ENCODE peak calls at places on chromosomes 11 and 22, in eight cellular contexts. D is HCT116, I is mesenchymal stem cell, S is hepatocyte, V is IMR-90, H is fibroblast of lung, C is GM23248, M is OCI-LY7. Y is an unnamed sample.

GRCh38 chr11:36510567-36511020 is 522 bp upstream of the TRAF6 start:
- DNase-seq in D (no peak), I (no peak), S (peak), V (peak), H (peak), C (peak), M (no peak), Y (no peak)

GRCh38 chr11:121431820-121432526 is 20.1 kb upstream of the SORL1 start:
- DNase-seq in D (no peak), I (no peak), S (no peak), V (no peak), H (no peak), C (no peak), M (peak), Y (no peak)

GRCh38 chr11:63670077-63670737 is 969 bp downstream of the ATL3 start:
- DNase-seq in D (no peak), I (peak), S (no peak), V (peak), H (no peak), C (peak), M (peak), Y (no peak)

GRCh38 chr11:107848345-107848744 is 10.2 kb downstream of the SLC35F2 start:
- DNase-seq in D (no peak), I (no peak), S (no peak), V (no peak), H (no peak), C (no peak), M (no peak), Y (no peak)

GRCh38 chr11:8934735-8935478 is 2.2 kb upstream of the C11orf16 start:
- DNase-seq in D (peak), I (peak), S (peak), V (peak), H (peak), C (peak), M (no peak), Y (no peak)

GRCh38 chr11:16111690-16112089 is 244.7 kb downstream of the SOX6 start:
- DNase-seq in D (no peak), I (no peak), S (no peak), V (no peak), H (no peak), C (no peak), M (no peak), Y (no peak)

GRCh38 chr22:35480627-35481565 is 59.7 kb upstream of the RASD2 start:
- DNase-seq in D (no peak), I (peak), S (no peak), V (no peak), H (no peak), C (peak), M (no peak), Y (no peak)

GRCh38 chr11:107857550-107858216 is 904 bp downstream of the SLC35F2 start:
- DNase-seq in D (no peak), I (peak), S (no peak), V (peak), H (peak), C (peak), M (no peak), Y (no peak)

GRCh38 chr11:58142781-58143180 is 17.5 kb upstream of the OR9I1 start:
- DNase-seq in D (no peak), I (no peak), S (no peak), V (no peak), H (no peak), C (no peak), M (no peak), Y (no peak)

GRCh38 chr22:27093422-27093821 is 436.0 kb downstream of the MIAT start:
- DNase-seq in D (no peak), I (no peak), S (no peak), V (no peak), H (no peak), C (no peak), M (no peak), Y (no peak)

GRCh38 chr11:109865558-109866186 is 227.5 kb upstream of the ZC3H12C start:
- DNase-seq in D (no peak), I (no peak), S (no peak), V (no peak), H (no peak), C (no peak), M (no peak), Y (no peak)

GRCh38 chr22:26566994-26567393 is 22.9 kb downstream of the TPST2 start:
- DNase-seq in D (no peak), I (no peak), S (no peak), V (no peak), H (no peak), C (no peak), M (no peak), Y (no peak)

GRCh38 chr11:128593281-128593680 is 5.9 kb upstream of the ETS1 start:
- DNase-seq in D (no peak), I (peak), S (no peak), V (peak), H (peak), C (peak), M (no peak), Y (peak)

GRCh38 chr11:102186836-102187235 is 76.6 kb downstream of the YAP1 start:
- DNase-seq in D (no peak), I (peak), S (no peak), V (no peak), H (peak), C (peak), M (no peak), Y (peak)

GRCh38 chr11:64644348-64645242 is 53.6 kb downstream of the SLC22A12 start:
- DNase-seq in D (no peak), I (no peak), S (peak), V (no peak), H (no peak), C (peak), M (peak), Y (no peak)

GRCh38 chr22:25829237-25829636 is 87.2 kb downstream of the MYO18B start:
- DNase-seq in D (no peak), I (no peak), S (no peak), V (no peak), H (no peak), C (no peak), M (no peak), Y (no peak)

GRCh38 chr22:29503811-29504372 is 23.9 kb downstream of the NEFH start:
- DNase-seq in D (no peak), I (peak), S (peak), V (peak), H (peak), C (peak), M (no peak), Y (no peak)

GRCh38 chr11:66616379-66617147 is at the start of gene RBM14:
- DNase-seq in D (peak), I (peak), S (peak), V (peak), H (peak), C (peak), M (peak), Y (peak)

GRCh38 chr11:83219095-83219494 is 25.6 kb downstream of the ANKRD42 start:
- DNase-seq in D (no peak), I (no peak), S (peak), V (no peak), H (no peak), C (no peak), M (peak), Y (no peak)

GRCh38 chr11:96464695-96465307 is 75.0 kb downstream of the JRKL start:
- DNase-seq in D (peak), I (peak), S (peak), V (peak), H (peak), C (peak), M (peak), Y (peak)

GRCh38 chr11:27926469-27926868 is 181.5 kb downstream of the KIF18A start:
- DNase-seq in D (no peak), I (peak), S (no peak), V (no peak), H (no peak), C (no peak), M (no peak), Y (no peak)

GRCh38 chr11:117959438-117960149 is 26.6 kb upstream of the IL10RA start:
- DNase-seq in D (no peak), I (no peak), S (no peak), V (no peak), H (no peak), C (no peak), M (no peak), Y (no peak)

GRCh38 chr11:38791346-38791961 is 2193.4 kb upstream of the RAG2 start:
- DNase-seq in D (peak), I (peak), S (peak), V (peak), H (peak), C (peak), M (peak), Y (peak)

GRCh38 chr11:101336858-101337257 is 207.2 kb upstream of the PGR start:
- DNase-seq in D (no peak), I (no peak), S (no peak), V (no peak), H (no peak), C (no peak), M (no peak), Y (no peak)

GRCh38 chr11:73019448-73019847 is 122.7 kb downstream of the FCHSD2 start:
- DNase-seq in D (no peak), I (no peak), S (no peak), V (no peak), H (no peak), C (no peak), M (no peak), Y (no peak)

GRCh38 chr11:62337682-62338181 is 484 bp downstream of the ASRGL1 start:
- DNase-seq in D (no peak), I (peak), S (peak), V (no peak), H (peak), C (peak), M (no peak), Y (peak)

GRCh38 chr11:116697011-116697410 is 75.8 kb downstream of the BUD13 start:
- DNase-seq in D (no peak), I (no peak), S (peak), V (no peak), H (no peak), C (no peak), M (no peak), Y (no peak)

GRCh38 chr11:32960553-32961164 is 55.0 kb upstream of the DEPDC7 start:
- DNase-seq in D (peak), I (peak), S (peak), V (peak), H (peak), C (peak), M (peak), Y (peak)

GRCh38 chr11:8232414-8232813 is 31.3 kb downstream of the LMO1 start:
- DNase-seq in D (no peak), I (no peak), S (no peak), V (no peak), H (no peak), C (no peak), M (no peak), Y (no peak)

GRCh38 chr11:131486100-131486499 is 115.7 kb downstream of the NTM start:
- DNase-seq in D (no peak), I (no peak), S (no peak), V (no peak), H (peak), C (peak), M (no peak), Y (no peak)

GRCh38 chr11:121412000-121412587 is 40.0 kb upstream of the SORL1 start:
- DNase-seq in D (no peak), I (no peak), S (no peak), V (no peak), H (peak), C (no peak), M (no peak), Y (no peak)

GRCh38 chr11:5992604-5993251 is 5.9 kb upstream of the OR52L1 start:
- DNase-seq in D (peak), I (peak), S (peak), V (peak), H (peak), C (peak), M (peak), Y (peak)

GRCh38 chr11:125410091-125410490 is 86.0 kb downstream of the FEZ1 start:
- DNase-seq in D (no peak), I (peak), S (peak), V (no peak), H (no peak), C (peak), M (no peak), Y (no peak)

GRCh38 chr11:120137611-120138521 is at the start of gene TRIM29:
- DNase-seq in D (no peak), I (no peak), S (peak), V (no peak), H (no peak), C (no peak), M (no peak), Y (no peak)

GRCh38 chr11:62611705-62612365 is 740 bp downstream of the EML3 start:
- DNase-seq in D (no peak), I (peak), S (peak), V (peak), H (peak), C (peak), M (peak), Y (no peak)

GRCh38 chr22:46701262-46701661 is 36.8 kb downstream of the CERK start:
- DNase-seq in D (no peak), I (no peak), S (no peak), V (no peak), H (no peak), C (no peak), M (no peak), Y (no peak)

GRCh38 chr11:62770778-62771143 is 435 bp upstream of the TAF6L start:
- DNase-seq in D (no peak), I (no peak), S (peak), V (no peak), H (no peak), C (peak), M (peak), Y (no peak)

GRCh38 chr11:95306816-95307215 is 75.8 kb upstream of the SESN3 start:
- DNase-seq in D (no peak), I (no peak), S (no peak), V (no peak), H (no peak), C (no peak), M (no peak), Y (no peak)

GRCh38 chr11:37533830-37534229 is 935.8 kb upstream of the RAG2 start:
- DNase-seq in D (no peak), I (no peak), S (no peak), V (no peak), H (no peak), C (no peak), M (no peak), Y (no peak)
- H2AFZ ChIP-seq in D (no peak), I (no peak), S (no peak), V (no peak), H (no peak), C (no peak), M (no peak), Y (no peak)

GRCh38 chr11:46524201-46524600 is 69.6 kb downstream of the AMBRA1 start:
- DNase-seq in D (no peak), I (no peak), S (no peak), V (no peak), H (no peak), C (no peak), M (no peak), Y (no peak)

GRCh38 chr11:46521947-46522681 is 71.7 kb downstream of the AMBRA1 start:
- DNase-seq in D (no peak), I (peak), S (no peak), V (peak), H (peak), C (peak), M (no peak), Y (no peak)

GRCh38 chr11:46520971-46521745 is 72.7 kb downstream of the AMBRA1 start:
- DNase-seq in D (no peak), I (peak), S (no peak), V (peak), H (peak), C (peak), M (no peak), Y (no peak)

GRCh38 chr11:46522682-46523281 is 71.0 kb downstream of the AMBRA1 start:
- DNase-seq in D (no peak), I (no peak), S (no peak), V (no peak), H (no peak), C (no peak), M (no peak), Y (no peak)

GRCh38 chr11:46523290-46523689 is 70.5 kb downstream of the AMBRA1 start:
- DNase-seq in D (no peak), I (no peak), S (no peak), V (no peak), H (no peak), C (no peak), M (no peak), Y (no peak)
- H3K27ac ChIP-seq in D (no peak), I (peak), S (peak), V (no peak), H (no peak), C (no peak), M (no peak), Y (no peak)

GRCh38 chr22:48141301-48141700 is 1378.9 kb downstream of the TBC1D22A start:
- DNase-seq in D (no peak), I (no peak), S (no peak), V (no peak), H (no peak), C (no peak), M (no peak), Y (no peak)

GRCh38 chr22:48138855-48139254 is 1376.4 kb downstream of the TBC1D22A start:
- DNase-seq in D (no peak), I (no peak), S (no peak), V (no peak), H (no peak), C (no peak), M (no peak), Y (no peak)

GRCh38 chr22:48138427-48138826 is 1376.0 kb downstream of the TBC1D22A start:
- DNase-seq in D (no peak), I (no peak), S (no peak), V (no peak), H (no peak), C (no peak), M (no peak), Y (no peak)

GRCh38 chr22:48139776-48140175 is 1377.3 kb downstream of the TBC1D22A start:
- DNase-seq in D (no peak), I (no peak), S (no peak), V (no peak), H (no peak), C (no peak), M (no peak), Y (no peak)

GRCh38 chr22:48140261-48140660 is 1377.8 kb downstream of the TBC1D22A start:
- DNase-seq in D (no peak), I (no peak), S (no peak), V (no peak), H (no peak), C (no peak), M (no peak), Y (no peak)
- H2AFZ ChIP-seq in D (no peak), I (no peak), S (no peak), V (no peak), H (no peak), C (no peak), M (no peak), Y (no peak)

DNA sequence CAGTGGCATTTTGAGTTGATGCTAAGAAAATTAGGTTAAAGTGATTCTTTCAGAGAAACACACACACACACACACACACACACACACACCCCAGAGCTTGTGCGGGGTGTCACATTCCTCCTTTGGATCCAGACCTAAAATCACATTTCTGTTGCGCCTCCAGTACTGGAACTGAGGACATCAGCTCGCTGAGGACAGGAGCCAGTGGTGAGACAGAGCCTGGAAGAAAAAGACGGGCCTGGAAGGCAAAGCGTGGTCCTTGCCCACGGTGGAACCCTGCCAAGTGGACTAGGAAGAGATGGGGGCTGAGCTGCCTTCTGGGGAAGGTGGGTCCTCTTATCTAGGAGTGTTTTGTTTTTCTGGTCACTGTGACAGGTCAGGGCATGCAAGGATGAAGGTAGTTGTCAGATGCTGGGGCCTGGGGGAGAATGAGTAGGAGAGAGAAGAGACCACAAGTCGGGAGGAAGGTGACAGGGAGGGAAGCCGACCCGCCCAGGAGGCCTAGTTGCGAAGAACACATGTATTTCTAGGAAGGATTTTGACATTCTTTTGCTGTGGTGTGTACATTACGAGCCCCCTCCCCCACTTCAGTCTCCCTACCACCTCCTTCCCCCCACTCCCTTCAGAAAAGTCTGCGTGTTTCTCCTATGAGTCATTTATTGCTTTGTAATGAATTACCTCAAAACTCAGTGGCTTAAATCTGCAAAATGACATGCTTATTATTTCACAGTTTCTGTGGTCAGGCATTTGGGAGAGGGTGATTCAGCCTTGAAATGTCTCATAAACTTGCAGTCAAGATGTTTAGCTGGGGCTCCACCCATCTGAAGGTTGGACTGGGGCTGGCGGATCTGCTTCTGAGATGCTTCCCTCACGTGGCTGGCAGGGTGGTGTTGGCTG is 4.8 kb upstream of the ELFN2 start:
- DNase-seq in D (peak), I (peak), S (peak), V (peak), H (peak), C (peak), M (no peak), Y (no peak)
- H3K27ac ChIP-seq in D (peak), I (peak), S (peak), V (peak), H (peak), C (peak), M (no peak), Y (no peak)

GRCh38 chr22:18008136-18008535 is 16.2 kb downstream of the MICAL3 start:
- DNase-seq in D (no peak), I (no peak), S (no peak), V (no peak), H (no peak), C (no peak), M (no peak), Y (no peak)
- H2AFZ ChIP-seq in D (no peak), I (no peak), S (no peak), V (no peak), H (no peak), C (no peak), M (no peak), Y (no peak)

DNA sequence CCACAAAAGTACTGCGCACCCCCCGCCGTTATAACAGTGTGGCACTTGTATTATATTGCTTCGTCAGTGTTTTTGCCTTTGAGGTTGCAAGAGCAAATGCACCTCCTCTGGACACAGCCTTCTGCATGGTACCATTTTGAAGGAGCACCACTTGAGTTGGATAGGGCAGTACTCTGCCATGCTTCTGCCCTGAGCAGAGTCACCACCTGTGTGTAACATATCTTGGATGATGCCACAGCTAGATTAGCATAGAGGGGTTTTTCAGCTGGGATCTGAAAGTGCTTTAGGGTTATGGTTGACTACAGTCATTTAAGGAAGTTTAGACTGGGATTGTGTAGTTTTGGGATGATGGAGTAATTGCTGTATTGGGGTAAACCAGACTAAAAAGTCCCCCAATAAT is 78.8 kb downstream of the PPP6R3 start:
- DNase-seq in D (no peak), I (no peak), S (no peak), V (no peak), H (no peak), C (no peak), M (no peak), Y (no peak)
- H3K27ac ChIP-seq in D (no peak), I (no peak), S (no peak), V (no peak), H (no peak), C (no peak), M (no peak), Y (no peak)